ENCODE peak calls at places on chromosomes 13 and 19, in eight cellular contexts. N, V, J, M, T, L, O and A are unnamed samples.

GRCh38 chr19:3360494-3361383 is 5.6 kb upstream of the NFIC start:
- DNase-seq in N (peak), V (peak), J (no peak), M (no peak), T (no peak), L (peak), O (no peak), A (no peak)

GRCh38 chr13:80717834-80718233 is 376.9 kb upstream of the SPRY2 start:
- DNase-seq in N (no peak), V (no peak), J (no peak), M (no peak), T (no peak), L (no peak), O (no peak), A (no peak)

GRCh38 chr19:39671739-39672363 is 16.1 kb downstream of the LGALS16 start:
- DNase-seq in N (no peak), V (no peak), J (no peak), M (peak), T (peak), L (peak), O (peak), A (peak)

GRCh38 chr13:104691765-104692164 is 1625.5 kb upstream of the SLC10A2 start:
- DNase-seq in N (no peak), V (no peak), J (no peak), M (no peak), T (no peak), L (no peak), O (no peak), A (no peak)

GRCh38 chr19:456547-457110 is 4.2 kb downstream of the SHC2 start:
- DNase-seq in N (no peak), V (no peak), J (no peak), M (no peak), T (no peak), L (no peak), O (no peak), A (no peak)

GRCh38 chr13:47708386-47708785 is 292.7 kb downstream of the SUCLA2 start:
- DNase-seq in N (no peak), V (no peak), J (no peak), M (peak), T (peak), L (no peak), O (peak), A (no peak)

GRCh38 chr13:25168800-25169199 is 3.3 kb downstream of the AMER2 start:
- DNase-seq in N (no peak), V (no peak), J (no peak), M (no peak), T (no peak), L (no peak), O (no peak), A (no peak)

GRCh38 chr19:3683866-3684816 is 16.1 kb downstream of the PIP5K1C start:
- DNase-seq in N (no peak), V (no peak), J (no peak), M (no peak), T (no peak), L (no peak), O (no peak), A (no peak)

GRCh38 chr19:8592231-8593009 is 15.2 kb upstream of the MYO1F start:
- DNase-seq in N (peak), V (peak), J (peak), M (no peak), T (peak), L (peak), O (peak), A (peak)

GRCh38 chr19:13961826-13962737 is 9.8 kb downstream of the DCAF15 start:
- DNase-seq in N (no peak), V (no peak), J (no peak), M (no peak), T (no peak), L (peak), O (no peak), A (no peak)

GRCh38 chr19:19615086-19615485 is 3.4 kb downstream of the PBX4 start:
- DNase-seq in N (no peak), V (no peak), J (no peak), M (no peak), T (no peak), L (no peak), O (no peak), A (no peak)

GRCh38 chr13:38908574-38908973 is 82.1 kb downstream of the STOML3 start:
- DNase-seq in N (no peak), V (no peak), J (no peak), M (no peak), T (no peak), L (no peak), O (no peak), A (no peak)

DNA sequence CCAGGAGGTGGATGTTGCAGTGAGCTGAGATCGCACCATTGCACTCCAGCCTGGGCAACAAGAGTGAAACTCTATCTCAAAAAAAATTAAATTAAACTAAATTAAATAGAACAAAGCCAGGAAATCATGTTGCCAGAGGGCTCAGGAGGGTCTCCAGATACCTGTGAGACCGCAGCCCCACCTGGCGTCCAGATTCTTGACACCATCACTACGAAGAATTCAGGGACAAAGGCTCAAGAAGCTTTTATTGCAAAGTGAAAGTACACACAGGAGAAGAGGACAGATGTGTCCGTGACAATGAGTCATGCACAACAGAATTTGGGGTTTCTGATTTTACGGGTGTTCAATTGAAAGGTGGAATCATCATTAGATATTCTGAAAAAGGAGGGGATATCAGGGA is 76.6 kb downstream of the STOML3 start:
- DNase-seq in N (no peak), V (no peak), J (no peak), M (no peak), T (no peak), L (no peak), O (no peak), A (no peak)
- TF ChIP-seq CTCF in N (no peak), V (no peak), J (no peak), M (no peak), T (no peak), L (no peak), O (no peak), A (no peak)

DNA sequence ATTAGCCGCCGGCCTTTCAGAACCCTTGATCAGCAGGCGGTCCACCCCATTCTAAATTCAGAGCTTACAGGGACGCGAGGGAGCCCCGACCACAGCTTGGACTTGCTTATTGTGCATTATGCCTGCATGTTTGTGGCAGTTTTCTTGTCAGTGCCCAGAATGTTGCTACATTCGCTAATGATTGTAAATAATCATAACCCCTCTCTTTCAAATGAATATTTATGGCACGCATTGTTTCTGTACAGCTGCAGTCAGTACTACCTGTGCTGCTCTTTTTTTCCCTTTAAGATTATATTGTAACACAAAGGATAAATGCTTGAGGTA is 321 bp upstream of the VPS36 start:
- DNase-seq in N (no peak), V (no peak), J (no peak), M (no peak), T (no peak), L (no peak), O (no peak), A (no peak)
- TF ChIP-seq CTCF in N (peak), V (no peak), J (no peak), M (no peak), T (no peak), L (no peak), O (no peak), A (no peak)

GRCh38 chr13:39037880-39038568 is at the start of the genes NHLRC3 and PROSER1:
- DNase-seq in N (peak), V (peak), J (peak), M (peak), T (peak), L (peak), O (peak), A (peak)

GRCh38 chr13:39038569-39038898 is 278 bp downstream of the NHLRC3 start:
- DNase-seq in N (peak), V (no peak), J (no peak), M (peak), T (no peak), L (no peak), O (peak), A (no peak)

GRCh38 chr13:39039033-39039432 is 777 bp downstream of the NHLRC3 start:
- DNase-seq in N (no peak), V (no peak), J (no peak), M (no peak), T (no peak), L (no peak), O (no peak), A (no peak)

GRCh38 chr13:39036212-39036611 is 1.7 kb downstream of the PROSER1 start:
- DNase-seq in N (no peak), V (no peak), J (no peak), M (peak), T (peak), L (no peak), O (no peak), A (no peak)

GRCh38 chr13:39037410-39037879 is 444 bp downstream of the PROSER1 start:
- DNase-seq in N (no peak), V (no peak), J (no peak), M (no peak), T (no peak), L (no peak), O (peak), A (no peak)
- TF ChIP-seq CTCF in N (no peak), V (no peak), J (no peak), M (no peak), T (no peak), L (no peak), O (no peak), A (no peak)

DNA sequence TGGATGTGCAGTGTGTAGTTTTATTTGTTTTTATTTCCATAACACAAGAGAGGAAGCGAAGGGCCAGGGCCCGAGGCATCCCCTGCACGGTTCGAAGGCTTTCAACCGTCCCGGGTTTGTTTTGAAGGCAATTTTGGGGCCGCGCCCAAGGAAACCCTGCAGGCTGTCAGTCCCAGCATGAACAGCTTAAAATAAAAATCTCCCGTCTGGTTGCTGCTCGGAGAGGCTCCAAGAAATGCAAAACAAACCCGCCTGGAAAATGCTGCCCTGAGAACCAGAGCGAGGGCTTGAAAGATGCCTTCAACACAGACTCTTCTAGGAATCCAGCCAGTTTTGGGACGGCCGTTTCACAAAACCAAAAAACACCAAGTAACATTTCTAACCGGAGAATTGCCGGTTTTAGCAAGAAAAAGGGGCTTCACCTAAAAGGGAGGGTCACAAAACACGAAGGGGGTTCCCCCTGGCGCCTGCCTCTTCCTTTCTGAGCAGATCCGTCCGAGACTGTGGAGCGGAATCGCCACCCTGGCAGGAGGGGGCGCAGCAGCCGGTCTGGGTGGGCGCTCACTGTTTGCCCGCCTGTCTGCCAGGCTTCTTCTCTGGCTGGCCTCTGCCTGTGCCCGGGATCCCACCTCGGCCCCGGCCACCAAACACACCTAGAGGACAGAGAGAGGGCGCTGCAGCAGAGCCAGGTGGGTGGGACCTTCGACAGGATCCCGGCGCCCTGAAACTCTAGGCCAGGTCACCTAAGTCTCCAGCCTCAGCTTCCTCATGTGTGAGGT is 15.8 kb downstream of the LSM4 start:
- DNase-seq in N (no peak), V (no peak), J (no peak), M (no peak), T (peak), L (no peak), O (no peak), A (no peak)
- TF ChIP-seq CTCF in N (no peak), V (no peak), J (peak), M (no peak), T (no peak), L (no peak), O (no peak), A (no peak)

GRCh38 chr19:54462713-54463530 is 656 bp downstream of the LENG9 start:
- DNase-seq in N (no peak), V (peak), J (no peak), M (no peak), T (peak), L (peak), O (peak), A (peak)
- TF ChIP-seq CTCF in N (no peak), V (peak), J (no peak), M (peak), T (peak), L (peak), O (no peak), A (peak)

DNA sequence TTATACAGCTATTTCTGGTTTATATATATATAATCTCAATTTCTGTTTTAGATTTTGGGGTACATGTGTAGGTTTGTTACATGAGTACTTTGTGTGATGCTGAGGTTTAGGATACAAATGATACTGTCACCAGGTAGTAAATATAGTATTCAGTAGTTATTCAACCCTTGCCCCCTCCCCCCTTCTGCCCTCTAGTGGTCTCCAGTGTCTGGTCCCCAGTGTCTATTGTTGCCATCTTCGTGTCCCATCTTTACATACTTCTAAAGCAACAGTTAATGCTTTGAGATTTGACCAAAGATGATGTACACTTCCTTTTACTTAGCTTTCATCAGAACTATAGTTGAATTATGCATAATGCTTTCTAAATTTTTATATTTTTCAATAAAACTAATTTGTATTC is 1623.4 kb upstream of the PRR20A start:
- DNase-seq in N (no peak), V (no peak), J (no peak), M (no peak), T (no peak), L (peak), O (no peak), A (peak)
- TF ChIP-seq CTCF in N (no peak), V (no peak), J (no peak), M (no peak), T (no peak), L (peak), O (no peak), A (peak)